ENCODE peak calls at places on chromosomes 5 and 9, in ten cellular contexts. B is body of pancreas; Y is pancreas; O is small intestine; R is mucosa of descending colon; P is tibial nerve; K is testis; A is effector memory CD4-positive, alpha-beta T cell; N is fibroblast of lung; F is ovary. L is an unnamed sample. For H3K4me1 and H3K36me3, the result is how much of the 10 kb centered on the place peaks cover.

GRCh38 chr9:19223724-19224123 is 6.8 kb upstream of the DENND4C start:
- DNase-seq in R (no peak), A (no peak), O (peak), P (no peak), F (peak), K (peak), Y (no peak), N (no peak), B (no peak), L (no peak)

GRCh38 chr5:82163459-82164108 is 114.6 kb downstream of the RPS23 start:
- DNase-seq in N (peak), P (no peak), Y (no peak), K (no peak), O (no peak), B (no peak), F (no peak), A (no peak), R (no peak), L (no peak)

GRCh38 chr5:144812770-144813169 is 642.1 kb downstream of the KCTD16 start:
- DNase-seq in B (no peak), F (no peak), N (peak), R (peak), A (no peak), Y (no peak), O (no peak), K (no peak), P (no peak), L (no peak)

GRCh38 chr9:78443946-78444345 is 147.0 kb downstream of the PSAT1 start:
- DNase-seq in O (no peak), A (no peak), R (no peak), K (no peak), B (no peak), N (no peak), Y (no peak), P (no peak), F (no peak), L (no peak)

GRCh38 chr5:176806137-176806536 is 4.2 kb upstream of the UNC5A start:
- DNase-seq in A (no peak), F (no peak), Y (no peak), K (no peak), B (no peak), N (peak), O (no peak), P (no peak), R (no peak), L (no peak)

GRCh38 chr5:154513669-154514084 is 35.6 kb upstream of the HAND1 start:
- DNase-seq in N (peak), F (no peak), Y (no peak), B (no peak), R (no peak), O (no peak), A (no peak), K (no peak), P (no peak), L (no peak)

GRCh38 chr9:129131300-129132145 is 20.3 kb downstream of the PTPA start:
- DNase-seq in R (peak), N (peak), A (peak), P (peak), F (peak), Y (peak), B (peak), O (peak), K (peak), L (peak)

GRCh38 chr9:89153618-89154017 is 25.0 kb downstream of the SHC3 start:
- DNase-seq in B (no peak), F (no peak), Y (no peak), R (no peak), K (peak), O (no peak), P (no peak), N (peak), A (no peak), L (peak)

GRCh38 chr5:10233505-10233904 is 16.2 kb downstream of the ATPSCKMT start:
- DNase-seq in F (no peak), N (peak), O (peak), A (no peak), K (no peak), B (no peak), R (peak), Y (no peak), P (no peak), L (peak)

GRCh38 chr9:131673068-131673467 is 66.8 kb downstream of the RAPGEF1 start:
- DNase-seq in P (no peak), K (no peak), Y (no peak), O (no peak), N (no peak), A (no peak), B (no peak), R (no peak), F (no peak), L (no peak)

GRCh38 chr5:34503379-34504346 is 152.5 kb upstream of the RAI14 start:
- DNase-seq in O (no peak), N (no peak), P (no peak), R (no peak), F (no peak), Y (no peak), B (no peak), A (no peak), K (no peak), L (no peak)

GRCh38 chr5:60332244-60333018 is 367.5 kb downstream of the DEPDC1B start:
- DNase-seq in F (no peak), R (no peak), N (peak), K (no peak), Y (no peak), A (no peak), B (no peak), P (no peak), O (no peak), L (no peak)

GRCh38 chr5:61766141-61766540 is 434.1 kb downstream of the ZSWIM6 start:
- DNase-seq in P (no peak), A (no peak), N (no peak), K (no peak), R (no peak), F (no peak), Y (no peak), O (no peak), B (no peak), L (no peak)

GRCh38 chr9:10903969-10904368 is 291.2 kb upstream of the PTPRD start:
- DNase-seq in Y (no peak), A (no peak), N (no peak), R (no peak), P (no peak), B (no peak), K (no peak), F (no peak), O (no peak), L (no peak)

GRCh38 chr5:118354806-118355205 is 633.5 kb downstream of the DTWD2 start:
- DNase-seq in F (no peak), B (no peak), R (no peak), K (no peak), A (no peak), Y (no peak), N (peak), O (no peak), P (no peak), L (no peak)

GRCh38 chr5:143308726-143309125 is 94.8 kb downstream of the NR3C1 start:
- DNase-seq in N (no peak), R (no peak), A (no peak), P (no peak), Y (no peak), B (no peak), F (no peak), K (no peak), O (no peak), L (no peak)
- H3K4me1 ChIP-seq in N (under half), R (under half), A (under half), P (under half), Y (under half), B (under half), F (under half), K (under half), O (under half), L (half or more)

GRCh38 chr5:163696270-163696887 is 191.0 kb downstream of the MAT2B start:
- DNase-seq in O (peak), N (peak), B (peak), R (peak), A (no peak), Y (no peak), P (no peak), K (peak), F (no peak), L (no peak)
- H3K4me3 ChIP-seq in O (no peak), N (no peak), B (no peak), R (no peak), A (no peak), Y (no peak), P (no peak), K (no peak), F (no peak), L (no peak)

DNA sequence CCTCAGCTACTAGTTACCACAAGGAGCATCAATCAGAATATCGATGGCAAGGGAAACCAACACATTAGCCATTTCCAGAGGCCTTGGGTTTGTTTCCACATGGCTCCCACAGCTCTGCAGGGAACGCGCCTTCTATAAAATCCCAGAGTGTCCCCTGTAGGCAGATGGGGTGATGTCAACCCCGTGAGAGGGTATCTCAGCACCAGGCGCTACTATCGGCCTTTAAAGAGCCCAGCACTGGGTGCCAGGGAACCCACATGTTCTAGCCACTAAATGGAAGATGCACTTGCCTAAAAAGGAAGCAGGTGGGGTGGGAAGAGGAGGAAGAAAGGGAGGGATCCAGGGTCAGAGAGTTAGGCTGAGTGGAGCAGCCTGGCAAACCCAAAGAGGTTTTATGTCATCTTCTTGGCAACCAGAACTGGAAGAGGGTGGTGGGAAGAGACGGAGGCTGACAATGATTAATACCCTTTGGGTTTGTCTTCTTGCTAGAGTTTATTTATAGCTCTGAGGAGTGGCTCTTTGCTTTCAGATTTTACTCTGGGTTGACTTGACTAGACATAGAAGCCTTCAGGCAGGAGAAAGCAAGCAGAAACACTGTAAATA is 19.9 kb downstream of the MACROH2A1 start:
- DNase-seq in N (no peak), Y (no peak), P (no peak), R (no peak), O (no peak), B (no peak), K (no peak), A (no peak), F (no peak), L (no peak)
- H3K36me3 ChIP-seq in N (under half), Y (under half), P (under half), R (under half), O (under half), B (under half), K (under half), A (under half), F (under half), L (half or more)

GRCh38 chr5:158731014-158731413 is 368.7 kb downstream of the EBF1 start:
- DNase-seq in A (no peak), N (no peak), P (no peak), O (peak), Y (no peak), B (no peak), F (no peak), K (no peak), R (no peak), L (no peak)
- H3K4me1 ChIP-seq in A (under half), N (under half), P (under half), O (under half), Y (under half), B (under half), F (under half), K (under half), R (under half), L (half or more)

GRCh38 chr9:136045595-136046554 is 49.2 kb downstream of the NACC2 start:
- DNase-seq in K (no peak), N (peak), A (no peak), P (no peak), O (no peak), B (no peak), Y (no peak), F (no peak), R (no peak), L (no peak)
- H3K4me3 ChIP-seq in K (no peak), N (no peak), A (no peak), P (no peak), O (no peak), B (no peak), Y (no peak), F (no peak), R (no peak), L (no peak)

DNA sequence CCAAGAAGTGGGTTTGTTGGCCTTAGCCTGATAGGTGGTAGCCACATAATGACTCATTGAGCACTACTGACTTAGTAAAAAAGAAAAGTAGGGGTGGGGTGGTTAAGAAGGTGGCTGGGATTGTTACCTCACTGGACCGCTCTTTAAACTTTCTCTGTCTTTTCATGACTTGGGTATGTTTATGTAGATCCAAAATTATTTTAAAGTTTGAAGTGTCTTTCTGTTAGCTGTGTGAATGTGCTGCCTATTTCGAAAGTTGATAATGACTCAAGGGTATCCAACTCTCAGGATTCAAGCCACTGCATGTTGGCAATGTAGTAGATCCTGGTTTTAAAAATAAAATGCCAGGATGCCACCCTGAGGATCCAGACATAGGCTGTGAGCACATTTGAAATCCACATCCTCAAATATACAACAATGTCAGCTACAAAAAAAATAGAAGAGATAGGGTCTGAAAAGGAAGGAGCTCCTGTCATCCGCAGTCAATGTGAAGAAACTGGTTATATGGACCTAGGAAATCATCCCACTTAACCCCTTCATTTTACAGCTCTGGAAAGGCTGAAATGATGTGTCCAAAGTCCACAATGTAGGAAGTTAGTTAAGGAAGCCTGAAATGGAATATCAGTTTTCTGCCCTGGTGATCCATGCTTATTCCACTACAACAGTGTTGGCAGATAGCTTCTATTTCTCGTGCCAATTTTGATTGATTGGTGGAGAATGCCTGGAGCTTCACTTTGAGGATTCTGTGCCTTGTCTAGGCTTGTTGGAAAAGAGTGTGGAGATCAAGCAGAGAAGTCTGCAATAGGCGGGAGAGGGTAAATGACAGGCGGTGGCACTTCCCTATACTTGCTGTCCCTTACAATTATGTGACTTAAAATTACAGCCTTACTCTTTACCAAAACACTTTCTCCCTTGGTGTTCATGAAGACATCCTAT is 23.4 kb downstream of the ZNF462 start:
- DNase-seq in O (peak), R (no peak), K (no peak), P (no peak), Y (no peak), B (no peak), N (no peak), F (no peak), A (no peak), L (no peak)
- H3K36me3 ChIP-seq in O (under half), R (under half), K (under half), P (under half), Y (under half), B (under half), N (under half), F (under half), A (under half), L (under half)

L was measured in SJSA1.